ENCODE peak calls at places on chromosomes 5 and 9, in five cellular contexts. F is DND-41, V is PC-3, L is HCT116, A is hepatocyte. T is an unnamed sample.

GRCh38 chr9:34671307-34671706 is 8.8 kb upstream of the CCL27 start:
- DNase-seq in F (no peak), V (no peak), L (no peak), A (no peak), T (no peak)

GRCh38 chr9:127519301-127520166 is 68.2 kb downstream of the LRSAM1 start:
- DNase-seq in F (no peak), V (peak), L (no peak), A (peak), T (no peak)

GRCh38 chr9:125442471-125442870 is 180.8 kb downstream of the GAPVD1 start:
- DNase-seq in F (no peak), V (no peak), L (no peak), A (no peak), T (no peak)

GRCh38 chr9:124342946-124343485 is 72.2 kb downstream of the PSMB7 start:
- DNase-seq in F (no peak), V (peak), L (no peak), A (peak), T (peak)

GRCh38 chr9:89751081-89751855 is 146.5 kb downstream of the GADD45G start:
- DNase-seq in F (no peak), V (no peak), L (no peak), A (no peak), T (no peak)

GRCh38 chr5:2021484-2022176 is 138.9 kb upstream of the IRX4 start:
- DNase-seq in F (no peak), V (no peak), L (no peak), A (no peak), T (no peak)

GRCh38 chr5:93741136-93741811 is at the start of gene POU5F2:
- DNase-seq in F (no peak), V (no peak), L (no peak), A (no peak), T (no peak)

GRCh38 chr5:72107874-72108199 is 562 bp downstream of the MAP1B start:
- DNase-seq in F (no peak), V (no peak), L (no peak), A (peak), T (peak)

GRCh38 chr5:53779541-53779981 is 219.1 kb downstream of the NDUFS4 start:
- DNase-seq in F (peak), V (peak), L (no peak), A (no peak), T (peak)

GRCh38 chr5:67090040-67090439 is 106.6 kb downstream of the CD180 start:
- DNase-seq in F (no peak), V (no peak), L (no peak), A (no peak), T (no peak)

GRCh38 chr5:72654231-72654630 is 147.0 kb upstream of the ZNF366 start:
- DNase-seq in F (no peak), V (no peak), L (no peak), A (no peak), T (no peak)

GRCh38 chr5:151029179-151029855 is 8.9 kb downstream of the GPX3 start:
- DNase-seq in F (no peak), V (no peak), L (no peak), A (no peak), T (no peak)

GRCh38 chr5:133400831-133401351 is 211.4 kb downstream of the FSTL4 start:
- DNase-seq in F (no peak), V (no peak), L (no peak), A (no peak), T (no peak)

GRCh38 chr9:3736186-3736585 is 210.4 kb upstream of the RFX3 start:
- DNase-seq in F (no peak), V (no peak), L (no peak), A (peak), T (no peak)

GRCh38 chr9:6931913-6932312 is 174.1 kb downstream of the KDM4C start:
- DNase-seq in F (no peak), V (peak), L (peak), A (peak), T (no peak)

GRCh38 chr5:106956901-106957300 is 713.8 kb downstream of the EFNA5 start:
- DNase-seq in F (no peak), V (no peak), L (no peak), A (no peak), T (no peak)

GRCh38 chr5:143434261-143435206 is 31.0 kb upstream of the NR3C1 start:
- DNase-seq in F (peak), V (no peak), L (no peak), A (no peak), T (no peak)

GRCh38 chr5:174532453-174533126 is 191.8 kb upstream of the MSX2 start:
- DNase-seq in F (peak), V (peak), L (peak), A (peak), T (peak)

GRCh38 chr5:143248822-143249579 is 154.5 kb downstream of the NR3C1 start:
- DNase-seq in F (no peak), V (peak), L (no peak), A (peak), T (no peak)

GRCh38 chr5:133664422-133664821 is 52.1 kb upstream of the FSTL4 start:
- DNase-seq in F (no peak), V (peak), L (peak), A (peak), T (no peak)

GRCh38 chr9:2241461-2241874 is 226.3 kb downstream of the SMARCA2 start:
- DNase-seq in F (no peak), V (no peak), L (no peak), A (peak), T (peak)
- TF ChIP-seq EZH2 in F (no peak), V (no peak), L (no peak), A (no peak), T (peak)

DNA sequence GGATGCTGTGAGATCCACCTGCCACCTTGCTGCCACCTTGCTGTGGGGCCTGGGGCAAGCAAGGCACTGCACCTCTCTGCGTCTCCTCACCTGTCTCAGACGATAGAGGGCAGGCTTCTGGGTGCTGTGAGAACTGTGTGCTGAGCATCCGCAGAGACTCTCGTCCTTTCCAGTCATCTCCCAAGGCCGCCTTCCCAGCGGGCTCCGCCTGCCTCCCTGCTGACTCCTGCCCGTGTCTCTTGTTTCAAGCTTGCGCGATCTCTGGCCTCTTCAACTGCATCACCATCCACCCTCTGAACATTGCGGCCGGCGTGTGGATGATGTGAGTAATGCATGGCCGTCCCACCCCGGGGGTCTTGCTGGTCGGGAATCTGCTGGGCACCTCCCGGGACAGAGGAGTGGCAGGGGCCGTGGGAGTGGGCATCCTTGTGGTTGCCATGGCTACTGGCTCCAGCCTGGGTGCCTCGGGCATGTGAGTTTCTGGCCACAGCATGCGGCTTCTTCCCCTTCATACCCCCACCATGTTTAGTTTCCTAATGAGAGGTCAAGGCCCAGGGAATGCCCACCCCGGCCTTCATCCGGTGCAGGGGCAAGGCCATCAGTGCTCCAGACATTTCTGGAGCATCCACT is 3.6 kb downstream of the CACFD1 start:
- DNase-seq in F (no peak), V (no peak), L (no peak), A (no peak), T (peak)
- TF ChIP-seq CTCF in F (no peak), V (peak), L (peak), A (no peak), T (peak)

GRCh38 chr9:86099695-86100364 is 472 bp upstream of the GOLM1 start:
- DNase-seq in F (no peak), V (peak), L (peak), A (peak), T (peak)
- TF ChIP-seq EZH2 in F (no peak), V (no peak), L (no peak), A (no peak), T (no peak)

DNA sequence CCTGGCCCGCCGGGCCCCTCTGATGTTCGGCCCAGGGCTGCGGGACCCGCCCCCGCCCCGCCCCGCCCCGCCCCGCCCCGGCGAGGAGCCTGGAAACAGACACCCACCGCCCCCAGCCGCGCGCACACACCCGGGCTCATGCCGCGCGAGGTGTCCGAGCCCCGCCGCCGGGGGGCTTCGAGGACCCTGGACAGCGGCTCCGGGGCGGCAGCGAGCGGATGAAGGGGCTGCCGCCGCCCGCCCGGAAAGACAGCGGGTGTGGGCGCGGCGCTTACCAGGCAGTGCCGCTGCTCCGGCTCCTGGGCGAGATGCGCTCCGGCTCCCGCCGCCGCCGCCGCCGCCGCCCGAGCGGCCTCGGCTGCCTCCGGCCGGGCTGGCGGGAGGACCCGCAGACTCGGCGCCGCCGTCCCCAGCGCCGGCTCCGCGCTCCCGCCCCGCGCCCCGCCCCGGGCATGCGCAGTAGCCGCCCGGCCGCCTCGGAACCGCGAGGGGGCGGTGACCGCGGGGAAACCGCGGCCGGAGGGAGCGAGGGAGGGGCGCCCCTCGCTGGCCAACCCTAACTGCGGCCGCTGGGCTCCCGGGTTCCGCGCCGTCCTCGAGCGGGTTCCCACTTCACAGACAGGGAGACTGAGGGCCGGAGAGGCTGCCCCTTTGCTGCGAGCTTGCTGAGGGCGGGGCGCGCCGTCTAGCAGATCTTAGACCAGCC is at the start of gene GPRIN1:
- DNase-seq in F (peak), V (peak), L (peak), A (peak), T (peak)
- TF ChIP-seq CTCF in F (no peak), V (peak), L (peak), A (peak), T (peak)

DNA sequence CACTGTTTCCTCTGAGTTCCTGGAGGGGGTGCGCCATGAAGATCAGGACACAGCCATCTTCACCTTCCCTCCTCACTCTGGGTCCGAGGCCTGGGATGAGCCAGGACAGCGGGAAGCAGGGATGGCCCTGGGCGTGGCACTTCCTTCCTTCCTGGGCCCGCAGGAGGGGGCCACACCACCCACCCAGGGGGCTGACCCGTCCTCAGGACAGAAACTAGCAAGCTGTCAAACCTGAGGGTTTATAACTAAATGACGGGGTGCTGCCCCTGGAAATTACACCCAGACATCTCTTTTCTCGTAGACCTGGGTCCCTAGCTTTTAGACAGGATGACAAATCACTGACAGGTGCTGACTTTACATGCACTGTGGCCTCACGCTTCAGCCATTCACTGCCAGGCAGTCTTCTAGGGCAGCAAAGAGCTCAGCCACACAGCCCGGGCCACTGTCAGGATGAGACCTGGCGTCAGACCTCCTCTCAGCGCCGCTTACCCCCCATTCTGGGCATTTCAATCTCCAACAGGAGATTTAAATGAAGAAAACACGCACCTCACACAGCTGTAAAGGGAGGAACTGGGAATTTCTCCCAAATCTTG is 8.1 kb downstream of the FCN2 start:
- DNase-seq in F (no peak), V (no peak), L (no peak), A (no peak), T (no peak)
- TF ChIP-seq EZH2 in F (no peak), V (no peak), L (no peak), A (no peak), T (no peak)

GRCh38 chr9:90873422-90873821 is 71.8 kb downstream of the SYK start:
- DNase-seq in F (no peak), V (no peak), L (no peak), A (no peak), T (no peak)

GRCh38 chr9:90870646-90871326 is 69.2 kb downstream of the SYK start:
- DNase-seq in F (peak), V (peak), L (peak), A (peak), T (peak)

GRCh38 chr9:90871327-90871935 is 69.8 kb downstream of the SYK start:
- DNase-seq in F (no peak), V (no peak), L (no peak), A (no peak), T (no peak)

GRCh38 chr9:90872835-90873294 is 71.2 kb downstream of the SYK start:
- DNase-seq in F (no peak), V (no peak), L (no peak), A (no peak), T (no peak)

GRCh38 chr9:90874194-90874593 is 72.6 kb downstream of the SYK start:
- DNase-seq in F (no peak), V (no peak), L (no peak), A (no peak), T (no peak)
- TF ChIP-seq CTCF in F (peak), V (no peak), L (no peak), A (no peak), T (peak)